ENCODE peak calls at places on chromosomes 16 and 17, in nine cellular contexts. O is AG04449, C is PC-9, L is tibial artery, U is HCT116, G is ovary, Y is mucosa of descending colon, F is cardiac fibroblast, A is A549. D is an unnamed sample.

GRCh38 chr17:59533694-59534093 is 31.7 kb upstream of the DHX40 start:
- DNase-seq in O (no peak), C (no peak), L (no peak), U (no peak), G (no peak), Y (no peak), F (no peak), A (no peak), D (no peak)

GRCh38 chr16:68493412-68494070 is 45.2 kb upstream of the SMPD3 start:
- DNase-seq in O (no peak), C (no peak), L (no peak), U (no peak), G (no peak), Y (no peak), F (no peak), A (no peak), D (no peak)

GRCh38 chr16:63050391-63050790 is 1014.2 kb upstream of the CDH8 start:
- DNase-seq in O (no peak), C (no peak), L (no peak), U (no peak), G (no peak), Y (no peak), F (no peak), A (no peak), D (no peak)

GRCh38 chr16:82761236-82761635 is 134.5 kb downstream of the CDH13 start:
- DNase-seq in O (no peak), C (no peak), L (peak; percentile 95), U (no peak), G (peak; percentile 37), Y (no peak), F (peak; percentile 69), A (no peak), D (no peak)

GRCh38 chr16:13612623-13613022 is 307.3 kb upstream of the ERCC4 start:
- DNase-seq in O (no peak), C (no peak), L (no peak), U (no peak), G (no peak), Y (no peak), F (no peak), A (no peak), D (no peak)

GRCh38 chr17:73023759-73024158 is 68.7 kb downstream of the SLC39A11 start:
- DNase-seq in O (no peak), C (no peak), L (no peak), U (no peak), G (no peak), Y (no peak), F (no peak), A (no peak), D (no peak)

GRCh38 chr17:10192963-10193362 is 5.4 kb downstream of the GAS7 start:
- DNase-seq in O (peak; percentile 51), C (no peak), L (no peak), U (no peak), G (no peak), Y (no peak), F (peak; percentile 90), A (no peak), D (no peak)

GRCh38 chr16:85259115-85259830 is 147.0 kb upstream of the CIBAR2 start:
- DNase-seq in O (no peak), C (no peak), L (no peak), U (no peak), G (no peak), Y (no peak), F (no peak), A (no peak), D (no peak)

DNA sequence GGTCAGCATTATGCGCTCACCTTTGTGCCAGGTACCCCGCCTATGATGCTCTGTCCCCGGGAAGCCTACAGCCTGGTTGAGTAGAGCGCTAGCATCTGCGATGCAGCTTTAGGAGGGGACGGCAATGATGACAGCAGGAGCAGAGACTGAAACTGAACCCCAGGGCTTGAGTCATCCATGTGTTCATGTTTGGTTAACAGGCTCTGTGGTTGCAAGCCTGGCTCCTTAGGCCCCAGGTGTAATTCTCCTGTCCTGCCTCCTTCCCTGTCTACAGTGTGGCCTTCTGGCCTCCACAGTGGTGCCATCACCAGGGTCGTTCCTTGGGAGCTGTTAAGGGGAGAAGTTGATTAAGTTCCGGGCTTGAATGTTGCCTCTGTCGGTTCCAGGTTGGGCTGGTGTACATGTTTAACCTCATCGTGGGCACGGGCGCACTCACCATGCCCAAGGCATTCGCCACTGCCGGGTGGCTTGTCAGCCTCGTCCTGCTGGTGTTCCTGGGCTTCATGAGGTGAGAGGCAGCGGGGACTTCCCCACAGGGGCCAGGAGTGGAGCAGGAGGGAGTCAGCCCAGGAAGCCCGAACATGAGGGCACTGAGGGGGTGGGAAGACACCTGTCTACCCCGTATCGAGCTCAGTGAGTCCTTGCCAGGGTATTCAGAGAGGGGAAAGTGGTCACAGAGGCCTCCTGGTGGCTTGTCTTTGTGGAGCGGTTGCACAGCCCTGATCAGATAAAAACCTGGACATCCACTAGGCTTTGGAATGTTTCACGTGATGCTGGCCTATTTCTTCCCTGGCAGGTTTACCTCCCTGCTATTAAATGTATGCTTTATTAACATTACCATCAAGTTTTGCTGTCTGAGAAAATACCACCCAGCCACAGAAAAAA is 9.2 kb upstream of the NAT9 start:
- DNase-seq in O (no peak), C (no peak), L (no peak), U (no peak), G (no peak), Y (no peak), F (no peak), A (no peak), D (no peak)
- H3K4me3 ChIP-seq in O (no peak overlapping the region), C (no peak overlapping the region), L (no peak overlapping the region), U (no peak overlapping the region), G (no peak overlapping the region), Y (no peak overlapping the region), F (no peak overlapping the region), A (no peak overlapping the region), D (no peak overlapping the region)

DNA sequence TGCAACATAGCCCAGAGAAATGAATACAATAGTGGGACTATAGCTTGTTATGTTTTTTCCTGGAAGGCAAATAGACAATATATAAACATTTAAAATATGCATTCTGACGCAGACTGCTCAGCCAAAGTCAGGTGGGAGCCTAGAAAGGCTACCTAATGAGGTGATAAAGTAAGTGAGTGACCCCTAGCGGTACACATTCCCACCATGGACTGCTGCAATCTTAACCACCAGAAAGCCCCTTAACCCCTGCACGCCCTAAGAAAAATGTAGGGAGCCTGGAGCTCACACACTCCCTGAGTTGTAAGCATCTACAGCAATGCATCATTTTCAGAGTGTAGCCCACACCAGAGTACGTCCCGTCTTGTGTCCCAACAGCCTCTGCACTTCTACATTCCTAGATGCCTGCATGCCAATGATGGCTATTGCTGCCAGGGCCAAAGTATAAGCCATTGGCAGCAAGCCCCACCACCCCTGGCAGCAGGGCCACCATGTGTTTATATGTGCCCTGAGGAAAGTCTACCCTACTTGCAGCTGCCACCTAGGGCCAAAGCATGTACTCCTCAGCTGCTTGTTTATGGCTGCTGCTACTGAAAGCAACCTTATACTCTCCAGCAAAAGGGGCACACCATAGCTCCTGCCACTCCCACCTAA is 127.6 kb downstream of the KIF2B start:
- DNase-seq in O (no peak), C (no peak), L (no peak), U (no peak), G (no peak), Y (no peak), F (no peak), A (no peak), D (no peak)
- TF ChIP-seq CTCF in O (no peak), C (peak; percentile 29), L (no peak), U (no peak), G (no peak), Y (no peak), F (no peak), A (no peak), D (no peak)

GRCh38 chr17:81517339-81518112 is 4.9 kb upstream of the ACTG1 start:
- DNase-seq in O (no peak), C (no peak), L (peak; percentile 80), U (no peak), G (no peak), Y (peak; percentile 34), F (no peak), A (no peak), D (no peak)
- H3K4me3 ChIP-seq in O (peak overlapping the region; percentile 83), C (no peak overlapping the region), L (peak overlapping the region; percentile 99), U (no peak overlapping the region), G (peak overlapping the region; percentile 93), Y (no peak overlapping the region), F (peak overlapping the region; percentile 81), A (no peak overlapping the region), D (no peak overlapping the region)

GRCh38 chr17:64534187-64534586 is 27.4 kb downstream of the CEP95 start:
- DNase-seq in O (no peak), C (peak; percentile 20), L (no peak), U (no peak), G (no peak), Y (no peak), F (no peak), A (peak; percentile 25), D (no peak)
- TF ChIP-seq CTCF in O (no peak), C (peak; percentile 40), L (no peak), U (peak; percentile 59), G (no peak), Y (no peak), F (peak; percentile 23), A (peak; percentile 32), D (peak; percentile 27)

GRCh38 chr17:81252336-81253329 is 13.5 kb downstream of the NDUFAF8 start:
- DNase-seq in O (no peak), C (no peak), L (no peak), U (no peak), G (no peak), Y (no peak), F (no peak), A (no peak), D (no peak)

GRCh38 chr17:81253358-81254131 is 14.4 kb downstream of the NDUFAF8 start:
- DNase-seq in O (no peak), C (peak; percentile 51), L (no peak), U (no peak), G (peak; percentile 72), Y (peak; percentile 56), F (peak; percentile 51), A (peak; percentile 62), D (no peak)

GRCh38 chr17:81257533-81257932 is 18.4 kb downstream of the NDUFAF8 start:
- DNase-seq in O (no peak), C (no peak), L (no peak), U (no peak), G (no peak), Y (no peak), F (no peak), A (no peak), D (no peak)

GRCh38 chr17:81256616-81257015 is 17.5 kb downstream of the NDUFAF8 start:
- DNase-seq in O (no peak), C (no peak), L (no peak), U (no peak), G (no peak), Y (no peak), F (peak; percentile 33), A (peak; percentile 47), D (no peak)

GRCh38 chr17:81254955-81255717 is 16.0 kb downstream of the NDUFAF8 start:
- DNase-seq in O (no peak), C (peak; percentile 39), L (peak; percentile 89), U (no peak), G (peak; percentile 84), Y (peak; percentile 85), F (peak; percentile 85), A (peak; percentile 74), D (peak; percentile 15)
- H3K4me3 ChIP-seq in O (no peak overlapping the region), C (no peak overlapping the region), L (no peak overlapping the region), U (no peak overlapping the region), G (no peak overlapping the region), Y (no peak overlapping the region), F (no peak overlapping the region), A (no peak overlapping the region), D (no peak overlapping the region)